ENCODE peak calls at places on chromosomes 2 and 18, in five cellular contexts. One of them, this sample, is unnamed.

GRCh38 chr18:28189400-28190239 is 12.7 kb upstream of the CDH2 start:
- DNase-seq in stimulated activated CD4-positive, alpha-beta T cell treated with anti-CD3 and anti-CD28 coated beads, TNF-alpha, amount 100 ng/mL, for 1 hour: no peak
- DNase-seq in A172: peak; percentile 63
- DNase-seq in islet precursor cell: peak; percentile 63
- DNase-seq in brain pericyte: no peak
- DNase-seq in this sample: no peak

GRCh38 chr2:72236445-72237067 is 88.9 kb upstream of the CYP26B1 start:
- DNase-seq in stimulated activated CD4-positive, alpha-beta T cell treated with anti-CD3 and anti-CD28 coated beads, TNF-alpha, amount 100 ng/mL, for 1 hour: no peak
- DNase-seq in islet precursor cell: no peak
- DNase-seq in brain pericyte: no peak
- DNase-seq in A172: peak; percentile 72
- DNase-seq in this sample: no peak

GRCh38 chr18:10010611-10011015 is 96.8 kb downstream of the VAPA start:
- DNase-seq in stimulated activated CD4-positive, alpha-beta T cell treated with anti-CD3 and anti-CD28 coated beads, TNF-alpha, amount 100 ng/mL, for 1 hour: no peak
- DNase-seq in islet precursor cell: no peak
- DNase-seq in A172: peak; percentile 92
- DNase-seq in brain pericyte: no peak
- DNase-seq in this sample: no peak

GRCh38 chr2:182554950-182555349 is 128.1 kb upstream of the PDE1A start:
- DNase-seq in islet precursor cell: no peak
- DNase-seq in A172: no peak
- DNase-seq in stimulated activated CD4-positive, alpha-beta T cell treated with anti-CD3 and anti-CD28 coated beads, TNF-alpha, amount 100 ng/mL, for 1 hour: no peak
- DNase-seq in brain pericyte: no peak
- DNase-seq in this sample: no peak

GRCh38 chr2:150485871-150486538 is 1.5 kb downstream of the RND3 start:
- DNase-seq in islet precursor cell: peak; percentile 89
- DNase-seq in brain pericyte: no peak
- DNase-seq in stimulated activated CD4-positive, alpha-beta T cell treated with anti-CD3 and anti-CD28 coated beads, TNF-alpha, amount 100 ng/mL, for 1 hour: no peak
- DNase-seq in A172: peak; percentile 62
- DNase-seq in this sample: no peak

GRCh38 chr2:197813093-197813787 is 8.8 kb downstream of the PLCL1 start:
- DNase-seq in A172: peak; percentile 61
- DNase-seq in brain pericyte: no peak
- DNase-seq in islet precursor cell: no peak
- DNase-seq in stimulated activated CD4-positive, alpha-beta T cell treated with anti-CD3 and anti-CD28 coated beads, TNF-alpha, amount 100 ng/mL, for 1 hour: no peak
- DNase-seq in this sample: no peak

GRCh38 chr2:101718993-101719571 is 21.6 kb downstream of the MAP4K4 start:
- DNase-seq in stimulated activated CD4-positive, alpha-beta T cell treated with anti-CD3 and anti-CD28 coated beads, TNF-alpha, amount 100 ng/mL, for 1 hour: no peak
- DNase-seq in brain pericyte: no peak
- DNase-seq in islet precursor cell: peak; percentile 26
- DNase-seq in A172: no peak
- DNase-seq in this sample: no peak

GRCh38 chr2:213187833-213188532 is 36.6 kb upstream of the IKZF2 start:
- DNase-seq in islet precursor cell: peak; percentile 92
- DNase-seq in A172: peak; percentile 82
- DNase-seq in stimulated activated CD4-positive, alpha-beta T cell treated with anti-CD3 and anti-CD28 coated beads, TNF-alpha, amount 100 ng/mL, for 1 hour: no peak
- DNase-seq in brain pericyte: no peak
- DNase-seq in this sample: no peak

GRCh38 chr2:31232586-31232985 is 1.4 kb upstream of the EHD3 start:
- DNase-seq in A172: no peak
- DNase-seq in stimulated activated CD4-positive, alpha-beta T cell treated with anti-CD3 and anti-CD28 coated beads, TNF-alpha, amount 100 ng/mL, for 1 hour: no peak
- DNase-seq in brain pericyte: no peak
- DNase-seq in islet precursor cell: no peak
- DNase-seq in this sample: no peak

GRCh38 chr2:50401772-50402653 is 629.9 kb downstream of the NRXN1 start:
- DNase-seq in islet precursor cell: peak; percentile 82
- DNase-seq in A172: peak; percentile 50
- DNase-seq in stimulated activated CD4-positive, alpha-beta T cell treated with anti-CD3 and anti-CD28 coated beads, TNF-alpha, amount 100 ng/mL, for 1 hour: no peak
- DNase-seq in brain pericyte: no peak
- DNase-seq in this sample: no peak

GRCh38 chr2:42498482-42498881 is 4.7 kb upstream of the KCNG3 start:
- DNase-seq in stimulated activated CD4-positive, alpha-beta T cell treated with anti-CD3 and anti-CD28 coated beads, TNF-alpha, amount 100 ng/mL, for 1 hour: no peak
- DNase-seq in A172: no peak
- DNase-seq in brain pericyte: no peak
- DNase-seq in islet precursor cell: peak; percentile 69
- DNase-seq in this sample: no peak

GRCh38 chr18:6731197-6731596 is 1.7 kb downstream of the ARHGAP28 start:
- DNase-seq in islet precursor cell: no peak
- DNase-seq in brain pericyte: peak; percentile 87
- DNase-seq in stimulated activated CD4-positive, alpha-beta T cell treated with anti-CD3 and anti-CD28 coated beads, TNF-alpha, amount 100 ng/mL, for 1 hour: no peak
- DNase-seq in A172: no peak
- DNase-seq in this sample: no peak

GRCh38 chr2:158539176-158539895 is 82.6 kb downstream of the PKP4 start:
- DNase-seq in brain pericyte: peak; percentile 11
- DNase-seq in A172: peak; percentile 66
- DNase-seq in islet precursor cell: no peak
- DNase-seq in stimulated activated CD4-positive, alpha-beta T cell treated with anti-CD3 and anti-CD28 coated beads, TNF-alpha, amount 100 ng/mL, for 1 hour: no peak
- DNase-seq in this sample: no peak

GRCh38 chr2:177992992-177993391 is 79.6 kb downstream of the PDE11A start:
- DNase-seq in A172: no peak
- DNase-seq in stimulated activated CD4-positive, alpha-beta T cell treated with anti-CD3 and anti-CD28 coated beads, TNF-alpha, amount 100 ng/mL, for 1 hour: no peak
- DNase-seq in brain pericyte: no peak
- DNase-seq in islet precursor cell: no peak
- DNase-seq in this sample: no peak

GRCh38 chr2:8640498-8640897 is 41.4 kb upstream of the ID2 start:
- DNase-seq in stimulated activated CD4-positive, alpha-beta T cell treated with anti-CD3 and anti-CD28 coated beads, TNF-alpha, amount 100 ng/mL, for 1 hour: no peak
- DNase-seq in brain pericyte: no peak
- DNase-seq in A172: no peak
- DNase-seq in islet precursor cell: no peak
- DNase-seq in this sample: no peak

GRCh38 chr2:166057363-166058169 is 70.3 kb downstream of the SCN1A start:
- DNase-seq in A172: peak; percentile 32
- DNase-seq in islet precursor cell: no peak
- DNase-seq in stimulated activated CD4-positive, alpha-beta T cell treated with anti-CD3 and anti-CD28 coated beads, TNF-alpha, amount 100 ng/mL, for 1 hour: no peak
- DNase-seq in brain pericyte: no peak
- DNase-seq in this sample: no peak

GRCh38 chr2:203688798-203689197 is 17.6 kb upstream of the CD28 start:
- DNase-seq in islet precursor cell: peak; percentile 66
- DNase-seq in A172: peak; percentile 60
- DNase-seq in stimulated activated CD4-positive, alpha-beta T cell treated with anti-CD3 and anti-CD28 coated beads, TNF-alpha, amount 100 ng/mL, for 1 hour: no peak
- DNase-seq in brain pericyte: no peak
- DNase-seq in this sample: no peak

GRCh38 chr2:102181919-102182635 is 4.7 kb upstream of the IL1RL2 start:
- DNase-seq in A172: no peak
- DNase-seq in islet precursor cell: no peak
- DNase-seq in stimulated activated CD4-positive, alpha-beta T cell treated with anti-CD3 and anti-CD28 coated beads, TNF-alpha, amount 100 ng/mL, for 1 hour: no peak
- DNase-seq in brain pericyte: no peak
- DNase-seq in this sample: no peak

GRCh38 chr2:98512699-98513098 is 68.0 kb downstream of the INPP4A start:
- DNase-seq in A172: no peak
- DNase-seq in islet precursor cell: no peak
- DNase-seq in brain pericyte: no peak
- DNase-seq in stimulated activated CD4-positive, alpha-beta T cell treated with anti-CD3 and anti-CD28 coated beads, TNF-alpha, amount 100 ng/mL, for 1 hour: no peak
- DNase-seq in this sample: no peak

GRCh38 chr2:239727776-239728600 is 297.2 kb downstream of the NDUFA10 start:
- DNase-seq in islet precursor cell: no peak
- DNase-seq in brain pericyte: no peak
- DNase-seq in A172: no peak
- DNase-seq in stimulated activated CD4-positive, alpha-beta T cell treated with anti-CD3 and anti-CD28 coated beads, TNF-alpha, amount 100 ng/mL, for 1 hour: no peak
- DNase-seq in this sample: no peak

GRCh38 chr2:170719810-170720209 is 4.7 kb downstream of the SP5 start:
- DNase-seq in A172: no peak
- DNase-seq in islet precursor cell: no peak
- DNase-seq in stimulated activated CD4-positive, alpha-beta T cell treated with anti-CD3 and anti-CD28 coated beads, TNF-alpha, amount 100 ng/mL, for 1 hour: no peak
- DNase-seq in brain pericyte: no peak
- DNase-seq in this sample: no peak

GRCh38 chr2:584863-585823 is 92.1 kb downstream of the TMEM18 start:
- DNase-seq in islet precursor cell: peak; percentile 73
- DNase-seq in A172: peak; percentile 11
- DNase-seq in stimulated activated CD4-positive, alpha-beta T cell treated with anti-CD3 and anti-CD28 coated beads, TNF-alpha, amount 100 ng/mL, for 1 hour: no peak
- DNase-seq in brain pericyte: no peak
- DNase-seq in this sample: peak; percentile 61

GRCh38 chr2:143607446-143608110 is 478.4 kb downstream of the ARHGAP15 start:
- DNase-seq in A172: peak; percentile 8
- DNase-seq in brain pericyte: no peak
- DNase-seq in islet precursor cell: peak; percentile 71
- DNase-seq in stimulated activated CD4-positive, alpha-beta T cell treated with anti-CD3 and anti-CD28 coated beads, TNF-alpha, amount 100 ng/mL, for 1 hour: no peak
- DNase-seq in this sample: no peak

GRCh38 chr18:57466745-57467144 is 31.6 kb downstream of the ONECUT2 start:
- DNase-seq in stimulated activated CD4-positive, alpha-beta T cell treated with anti-CD3 and anti-CD28 coated beads, TNF-alpha, amount 100 ng/mL, for 1 hour: no peak
- DNase-seq in A172: no peak
- DNase-seq in brain pericyte: no peak
- DNase-seq in islet precursor cell: no peak
- DNase-seq in this sample: no peak

This sample was measured in CD8-positive, alpha-beta T cell.